ENCODE peak calls at places on chromosomes 13 and 19, in four cellular contexts. One of them, this sample, is unnamed.

GRCh38 chr19:39679791-39680168 is 24.1 kb downstream of the LGALS16 start:
- DNase-seq in K562: no peak
- DNase-seq in HepG2: no peak
- DNase-seq in GM12878: no peak
- DNase-seq in this sample: no peak

GRCh38 chr19:5953034-5953589 is 24.8 kb downstream of the RANBP3 start:
- DNase-seq in K562: no peak
- DNase-seq in HepG2: no peak
- DNase-seq in GM12878: no peak
- DNase-seq in this sample: no peak

GRCh38 chr19:46383846-46384245 is 29.5 kb downstream of the CCDC8 start:
- DNase-seq in K562: no peak
- DNase-seq in HepG2: no peak
- DNase-seq in GM12878: no peak
- DNase-seq in this sample: no peak

GRCh38 chr13:65985632-65986031 is 1244.5 kb downstream of the PCDH9 start:
- DNase-seq in K562: peak
- DNase-seq in HepG2: peak
- DNase-seq in GM12878: no peak
- DNase-seq in this sample: peak

GRCh38 chr19:33348301-33349010 is 25.1 kb upstream of the CEBPG start:
- DNase-seq in K562: no peak
- DNase-seq in HepG2: peak
- DNase-seq in GM12878: no peak
- DNase-seq in this sample: no peak

GRCh38 chr19:13401388-13401787 is 104.9 kb downstream of the CACNA1A start:
- DNase-seq in K562: peak
- DNase-seq in HepG2: peak
- DNase-seq in GM12878: no peak
- DNase-seq in this sample: peak

GRCh38 chr13:114258589-114258988 is 22.8 kb upstream of the UPF3A start:
- DNase-seq in K562: no peak
- DNase-seq in HepG2: no peak
- DNase-seq in GM12878: no peak
- DNase-seq in this sample: no peak

GRCh38 chr19:48424694-48425219 is 21.0 kb upstream of the GRWD1 start:
- DNase-seq in K562: peak
- DNase-seq in HepG2: no peak
- DNase-seq in GM12878: no peak
- DNase-seq in this sample: no peak

GRCh38 chr13:25253702-25254101 is 33.6 kb downstream of the MTMR6 start:
- DNase-seq in K562: no peak
- DNase-seq in HepG2: peak
- DNase-seq in GM12878: no peak
- DNase-seq in this sample: no peak

GRCh38 chr13:106407338-106407737 is 128.1 kb downstream of the EFNB2 start:
- DNase-seq in K562: no peak
- DNase-seq in HepG2: no peak
- DNase-seq in GM12878: no peak
- DNase-seq in this sample: no peak

GRCh38 chr13:24922390-24923304 is 158.7 kb downstream of the RNF17 start:
- DNase-seq in K562: peak
- DNase-seq in HepG2: peak
- DNase-seq in GM12878: peak
- DNase-seq in this sample: peak

GRCh38 chr13:61756031-61756430 is 340.4 kb upstream of the PCDH20 start:
- DNase-seq in K562: no peak
- DNase-seq in HepG2: no peak
- DNase-seq in GM12878: no peak
- DNase-seq in this sample: no peak

GRCh38 chr13:97067342-97067895 is 73.1 kb upstream of the OXGR1 start:
- DNase-seq in K562: no peak
- DNase-seq in HepG2: no peak
- DNase-seq in GM12878: no peak
- DNase-seq in this sample: no peak

GRCh38 chr13:20801704-20802103 is 27.9 kb upstream of the EEF1AKMT1 start:
- DNase-seq in K562: peak
- DNase-seq in HepG2: no peak
- DNase-seq in GM12878: no peak
- DNase-seq in this sample: no peak

GRCh38 chr19:50980203-50980602 is 3.5 kb downstream of the KLK7 start:
- DNase-seq in K562: no peak
- DNase-seq in HepG2: no peak
- DNase-seq in GM12878: no peak
- DNase-seq in this sample: no peak

GRCh38 chr19:53910170-53910518 is 1.1 kb downstream of the CACNG7 start:
- DNase-seq in K562: no peak
- DNase-seq in HepG2: no peak
- DNase-seq in GM12878: no peak
- DNase-seq in this sample: no peak

GRCh38 chr13:80362488-80362887 is 21.6 kb upstream of the SPRY2 start:
- DNase-seq in K562: no peak
- DNase-seq in HepG2: peak
- DNase-seq in GM12878: no peak
- DNase-seq in this sample: no peak
- TF ChIP-seq REST in K562: no peak
- TF ChIP-seq REST in HepG2: no peak
- TF ChIP-seq REST in GM12878: no peak
- TF ChIP-seq REST in this sample: no peak

GRCh38 chr19:2246801-2247361 is 2.2 kb upstream of the AMH start:
- DNase-seq in K562: no peak
- DNase-seq in HepG2: no peak
- DNase-seq in GM12878: no peak
- DNase-seq in this sample: no peak

GRCh38 chr19:2245273-2245672 is 3.9 kb upstream of the AMH start:
- DNase-seq in K562: no peak
- DNase-seq in HepG2: no peak
- DNase-seq in GM12878: no peak
- DNase-seq in this sample: no peak

GRCh38 chr19:2247433-2248101 is 1.6 kb upstream of the AMH start:
- DNase-seq in K562: no peak
- DNase-seq in HepG2: no peak
- DNase-seq in GM12878: no peak
- DNase-seq in this sample: no peak

GRCh38 chr19:2244486-2244885 is 4.6 kb upstream of the AMH start:
- DNase-seq in K562: no peak
- DNase-seq in HepG2: no peak
- DNase-seq in GM12878: no peak
- DNase-seq in this sample: no peak

DNA sequence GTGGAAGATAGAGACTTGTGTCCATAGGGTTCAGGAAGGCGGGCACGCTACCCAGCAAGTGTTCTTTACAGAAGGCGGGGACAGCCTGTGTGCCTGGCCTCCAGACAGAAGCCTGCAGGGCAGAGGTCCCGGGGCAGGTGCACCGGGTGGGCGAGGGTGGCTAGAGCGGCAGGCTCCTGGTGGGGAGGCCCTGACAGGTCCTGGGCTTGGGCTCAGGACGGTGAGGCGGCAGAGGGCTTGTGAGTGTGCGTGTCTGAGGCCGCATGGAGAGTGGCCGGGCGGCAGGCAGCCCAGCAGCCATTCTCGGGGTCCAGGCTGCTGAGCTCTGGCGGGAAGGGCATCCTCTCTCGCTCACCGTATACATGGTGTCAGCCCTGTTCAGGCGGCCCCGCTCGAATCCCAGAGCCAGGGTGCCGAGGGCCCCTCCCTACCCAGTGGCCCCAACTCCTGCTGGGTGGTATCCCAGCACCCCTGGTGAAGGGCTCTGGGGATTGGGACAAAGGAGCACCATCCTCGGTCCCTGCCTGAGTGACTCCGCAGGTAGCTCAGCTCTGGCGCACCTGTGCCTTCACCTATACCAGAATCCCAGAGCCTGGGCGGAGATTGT is 3.0 kb upstream of the AMH start:
- DNase-seq in K562: no peak
- DNase-seq in HepG2: no peak
- DNase-seq in GM12878: no peak
- DNase-seq in this sample: no peak
- TF ChIP-seq SRF in K562: no peak
- TF ChIP-seq SRF in HepG2: no peak
- TF ChIP-seq SRF in GM12878: no peak
- TF ChIP-seq SRF in this sample: no peak

DNA sequence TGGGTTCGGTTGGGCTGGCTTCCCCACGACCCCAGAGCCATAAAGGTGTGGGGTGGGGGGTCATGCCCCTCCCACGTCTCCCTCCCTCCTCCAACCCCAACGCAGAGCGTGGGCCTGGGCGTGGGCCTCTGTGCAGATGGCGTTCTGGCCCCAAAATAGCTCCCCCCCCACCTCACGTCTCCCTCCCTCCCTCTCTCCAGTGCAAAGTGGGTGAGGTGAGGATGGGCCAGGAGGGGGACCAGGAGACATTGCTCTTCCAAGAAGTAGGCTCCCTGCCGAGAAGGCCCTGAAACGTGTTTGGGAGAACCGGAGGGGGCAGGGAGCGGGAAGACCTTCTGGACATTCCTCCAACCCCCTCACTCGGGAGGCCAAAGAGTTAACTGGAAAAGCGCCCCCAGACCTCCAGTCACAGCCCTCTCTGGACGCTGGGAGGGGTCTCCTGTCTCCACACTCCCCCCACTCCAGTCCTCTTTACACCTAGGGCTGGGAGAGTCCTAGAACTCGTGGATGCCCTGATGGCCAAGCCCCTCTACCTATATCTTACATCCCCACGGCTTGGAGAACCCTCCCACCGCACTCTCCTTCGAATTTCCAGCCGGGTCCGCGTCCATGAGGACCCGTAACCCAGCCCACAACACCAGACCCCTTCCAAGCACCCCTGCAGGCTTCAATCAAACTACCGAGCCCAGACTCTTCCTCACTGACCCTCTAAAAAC is 855 bp downstream of the UNC13A start:
- DNase-seq in K562: peak
- DNase-seq in HepG2: no peak
- DNase-seq in GM12878: no peak
- DNase-seq in this sample: no peak
- TF ChIP-seq EZH2 in K562: no peak
- TF ChIP-seq EZH2 in HepG2: no peak
- TF ChIP-seq EZH2 in GM12878: no peak
- TF ChIP-seq EZH2 in this sample: no peak

GRCh38 chr19:36331353-36332228 is 47.4 kb downstream of the ZFP14 start:
- DNase-seq in K562: peak
- DNase-seq in HepG2: no peak
- DNase-seq in GM12878: peak
- DNase-seq in this sample: no peak
- TF ChIP-seq REST in K562: no peak
- TF ChIP-seq REST in HepG2: no peak
- TF ChIP-seq REST in GM12878: no peak
- TF ChIP-seq REST in this sample: no peak

GRCh38 chr13:31011193-31011860 is 78.9 kb downstream of the TEX26 start:
- DNase-seq in K562: no peak
- DNase-seq in HepG2: no peak
- DNase-seq in GM12878: no peak
- DNase-seq in this sample: no peak

GRCh38 chr13:31014461-31014860 is 82.0 kb downstream of the TEX26 start:
- DNase-seq in K562: no peak
- DNase-seq in HepG2: no peak
- DNase-seq in GM12878: no peak
- DNase-seq in this sample: no peak

GRCh38 chr13:31015207-31015606 is 82.8 kb downstream of the TEX26 start:
- DNase-seq in K562: no peak
- DNase-seq in HepG2: no peak
- DNase-seq in GM12878: no peak
- DNase-seq in this sample: no peak

GRCh38 chr13:31009166-31009565 is 76.7 kb downstream of the TEX26 start:
- DNase-seq in K562: no peak
- DNase-seq in HepG2: no peak
- DNase-seq in GM12878: no peak
- DNase-seq in this sample: no peak

GRCh38 chr13:31012285-31013024 is 80.0 kb downstream of the TEX26 start:
- DNase-seq in K562: no peak
- DNase-seq in HepG2: peak
- DNase-seq in GM12878: no peak
- DNase-seq in this sample: no peak
- TF ChIP-seq SRF in K562: no peak
- TF ChIP-seq SRF in HepG2: no peak
- TF ChIP-seq SRF in GM12878: no peak
- TF ChIP-seq SRF in this sample: no peak

GRCh38 chr13:99985886-99986527 is 4.4 kb downstream of the ZIC2 start:
- DNase-seq in K562: no peak
- DNase-seq in HepG2: no peak
- DNase-seq in GM12878: no peak
- DNase-seq in this sample: no peak

GRCh38 chr13:99988469-99989375 is 7.1 kb downstream of the ZIC2 start:
- DNase-seq in K562: no peak
- DNase-seq in HepG2: no peak
- DNase-seq in GM12878: no peak
- DNase-seq in this sample: no peak

GRCh38 chr13:99986751-99987150 is 5.2 kb downstream of the ZIC2 start:
- DNase-seq in K562: no peak
- DNase-seq in HepG2: no peak
- DNase-seq in GM12878: no peak
- DNase-seq in this sample: no peak

GRCh38 chr13:99985243-99985874 is 3.8 kb downstream of the ZIC2 start:
- DNase-seq in K562: no peak
- DNase-seq in HepG2: no peak
- DNase-seq in GM12878: no peak
- DNase-seq in this sample: no peak

DNA sequence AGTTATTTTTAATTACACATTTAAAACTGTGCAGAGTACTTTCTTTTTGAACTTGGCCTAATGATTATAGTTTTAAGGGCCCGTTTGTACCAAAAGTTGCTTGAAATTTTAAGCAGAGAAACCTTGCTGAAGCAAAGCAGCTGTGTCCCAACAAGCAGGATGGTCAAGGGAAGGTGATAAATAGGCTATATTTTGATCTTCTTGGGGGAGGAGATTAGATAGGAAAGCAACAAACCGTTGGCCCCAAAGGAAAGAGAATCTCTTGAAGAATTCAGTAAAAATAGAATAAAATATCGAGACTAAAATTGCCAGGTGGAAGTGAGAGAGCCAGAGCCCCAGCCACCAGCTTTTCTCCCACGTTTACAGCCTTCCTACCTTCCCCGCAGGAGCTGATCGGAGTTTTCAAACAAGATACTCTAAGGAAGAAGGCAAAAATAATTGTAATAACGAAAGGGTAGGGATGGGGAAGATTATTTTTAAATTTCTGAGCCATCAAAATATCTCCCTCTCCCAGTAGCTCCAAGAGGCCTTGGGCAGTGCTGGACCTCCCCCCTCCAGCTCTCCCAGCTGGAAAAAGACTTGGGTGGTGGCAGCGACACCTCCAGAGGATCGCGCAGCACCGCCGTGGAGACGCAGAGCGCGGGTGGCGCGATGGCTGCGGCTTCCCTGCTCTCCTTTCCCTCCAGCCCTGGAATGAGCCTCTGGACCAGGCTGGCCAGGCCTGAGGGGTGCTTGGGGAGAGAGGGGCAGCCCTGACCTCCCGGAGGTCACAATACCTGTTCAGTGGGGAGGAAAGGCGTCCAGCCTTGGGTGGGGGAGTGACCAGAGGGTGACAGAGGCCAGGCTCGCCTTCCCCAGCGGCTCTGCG is 5.8 kb downstream of the ZIC2 start:
- DNase-seq in K562: no peak
- DNase-seq in HepG2: no peak
- DNase-seq in GM12878: no peak
- DNase-seq in this sample: no peak
- TF ChIP-seq EZH2 in K562: no peak
- TF ChIP-seq EZH2 in HepG2: no peak
- TF ChIP-seq EZH2 in GM12878: no peak
- TF ChIP-seq EZH2 in this sample: no peak

This sample was measured in HCT116.